ENCODE peak calls at places on chromosomes 2 and 18, in four cellular contexts. A is GM12878, N is heart right ventricle, Y is HL-60. U is an unnamed sample.

GRCh38 chr2:210617732-210618330 is 61.4 kb downstream of the CPS1 start:
- DNase-seq in A (no peak), N (no peak), Y (peak; percentile 4), U (peak; percentile 35)

GRCh38 chr2:164852086-164852485 is 10.5 kb upstream of the COBLL1 start:
- DNase-seq in A (no peak), N (no peak), Y (no peak), U (no peak)

GRCh38 chr2:215356948-215357461 is 45.1 kb downstream of the ATIC start:
- DNase-seq in A (no peak), N (no peak), Y (no peak), U (no peak)

GRCh38 chr18:48095726-48096125 is 165.3 kb upstream of the SMAD2 start:
- DNase-seq in A (no peak), N (no peak), Y (no peak), U (no peak)

GRCh38 chr2:145022671-145023330 is 502.9 kb upstream of the ZEB2 start:
- DNase-seq in A (no peak), N (no peak), Y (no peak), U (no peak)

GRCh38 chr18:811192-812122 is 585 bp downstream of the YES1 start:
- DNase-seq in A (no peak), N (peak; percentile 37), Y (no peak), U (no peak)

GRCh38 chr2:88121678-88122077 is 6.2 kb downstream of the FABP1 start:
- DNase-seq in A (no peak), N (no peak), Y (no peak), U (no peak)

GRCh38 chr2:88234760-88235159 is 64.6 kb downstream of the THNSL2 start:
- DNase-seq in A (no peak), N (no peak), Y (no peak), U (no peak)

GRCh38 chr2:106977707-106978106 is 91.7 kb upstream of the ST6GAL2 start:
- DNase-seq in A (no peak), N (no peak), Y (no peak), U (no peak)

GRCh38 chr2:118855451-118856279 is 8.2 kb upstream of the EN1 start:
- DNase-seq in A (no peak), N (peak; percentile 80), Y (peak; percentile 51), U (peak; percentile 41)

GRCh38 chr2:104599802-104600510 is 254.0 kb upstream of the POU3F3 start:
- DNase-seq in A (no peak), N (no peak), Y (peak; percentile 26), U (no peak)

GRCh38 chr2:8540552-8541055 is 141.3 kb upstream of the ID2 start:
- DNase-seq in A (no peak), N (no peak), Y (no peak), U (no peak)

GRCh38 chr18:41072946-41073345 is 882.1 kb upstream of the PIK3C3 start:
- DNase-seq in A (no peak), N (no peak), Y (no peak), U (no peak)

GRCh38 chr2:175233135-175233719 is 51.7 kb upstream of the ATP5MC3 start:
- DNase-seq in A (no peak), N (no peak), Y (no peak), U (no peak)

GRCh38 chr2:61743004-61743403 is 110.9 kb downstream of the FAM161A start:
- DNase-seq in A (no peak), N (no peak), Y (no peak), U (no peak)

GRCh38 chr2:126627623-126628022 is 28.3 kb upstream of the GYPC start:
- DNase-seq in A (no peak), N (no peak), Y (no peak), U (no peak)
- H3K27ac ChIP-seq in A (no peak overlapping the region), N (no peak overlapping the region), Y (no peak overlapping the region), U (no peak overlapping the region)

DNA sequence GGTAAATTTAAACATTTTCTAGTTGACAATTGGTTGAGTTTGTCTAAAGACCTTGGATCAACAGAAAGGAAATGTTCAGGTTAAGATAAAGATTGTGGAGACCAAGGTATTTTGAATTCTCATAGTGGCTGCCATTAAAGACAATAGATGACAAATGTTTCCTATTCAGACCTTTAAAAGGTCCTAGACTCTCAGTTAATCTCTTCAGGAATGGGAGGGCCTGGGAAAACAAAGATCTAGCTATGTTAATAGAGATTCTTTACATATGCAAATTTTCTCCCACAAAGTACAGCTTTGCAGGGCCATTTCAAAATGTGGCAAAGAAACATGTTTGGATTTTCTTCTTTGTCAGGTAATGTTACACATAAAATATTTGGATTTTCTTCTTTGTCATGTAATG is 403.9 kb downstream of the SPAG16 start:
- DNase-seq in A (no peak), N (no peak), Y (no peak), U (no peak)
- H3K27ac ChIP-seq in A (no peak overlapping the region), N (no peak overlapping the region), Y (no peak overlapping the region), U (no peak overlapping the region)

GRCh38 chr2:40716879-40717278 is 265.0 kb upstream of the SLC8A1 start:
- DNase-seq in A (no peak), N (no peak), Y (no peak), U (no peak)
- H3K27ac ChIP-seq in A (no peak overlapping the region), N (no peak overlapping the region), Y (no peak overlapping the region), U (no peak overlapping the region)

DNA sequence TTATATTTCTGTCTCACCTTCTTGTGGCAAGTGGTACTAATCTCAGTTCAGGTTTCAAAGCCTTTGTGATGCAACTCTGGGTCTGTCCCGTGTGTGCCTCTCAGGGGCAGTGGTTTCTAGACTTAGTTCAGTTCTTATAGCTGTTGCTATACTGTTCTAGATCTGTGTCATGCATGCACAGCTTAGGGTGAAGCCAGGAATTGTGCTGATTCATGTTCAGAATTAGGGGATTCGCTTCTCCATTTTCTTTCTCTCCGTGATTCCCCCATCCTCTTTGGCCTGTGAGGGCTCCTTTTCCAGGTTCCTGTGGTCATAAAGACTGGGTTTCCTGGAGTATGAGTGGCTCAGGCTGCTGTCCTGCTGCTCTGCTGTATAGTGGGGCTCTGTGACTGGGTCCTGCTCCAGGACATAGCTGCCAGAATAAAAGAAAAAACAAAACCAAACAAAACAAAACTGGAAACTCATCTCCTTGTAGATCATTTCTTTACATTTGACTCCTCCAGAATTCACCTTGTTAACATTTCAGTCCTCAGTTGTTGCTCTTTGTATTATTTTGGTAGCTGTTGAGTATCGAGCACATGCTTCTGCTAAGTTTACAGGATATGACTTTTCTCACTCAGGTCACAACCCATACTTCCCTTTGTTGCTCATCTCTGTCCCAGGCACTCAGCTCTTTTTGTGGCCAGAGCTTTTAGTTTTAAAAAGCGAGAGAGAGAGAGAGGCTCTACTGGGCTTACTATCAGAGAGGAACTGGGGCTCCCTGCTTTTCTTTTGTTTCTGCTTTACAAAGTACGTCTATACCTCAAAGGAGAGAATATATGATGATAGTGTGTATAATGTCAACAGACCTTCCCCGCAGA is 34.2 kb downstream of the CERS6 start:
- DNase-seq in A (peak; percentile 92), N (no peak), Y (peak; percentile 53), U (no peak)
- H3K27ac ChIP-seq in A (peak overlapping the region; percentile 99), N (peak overlapping the region; percentile 11), Y (peak overlapping the region; percentile 89), U (no peak overlapping the region)

DNA sequence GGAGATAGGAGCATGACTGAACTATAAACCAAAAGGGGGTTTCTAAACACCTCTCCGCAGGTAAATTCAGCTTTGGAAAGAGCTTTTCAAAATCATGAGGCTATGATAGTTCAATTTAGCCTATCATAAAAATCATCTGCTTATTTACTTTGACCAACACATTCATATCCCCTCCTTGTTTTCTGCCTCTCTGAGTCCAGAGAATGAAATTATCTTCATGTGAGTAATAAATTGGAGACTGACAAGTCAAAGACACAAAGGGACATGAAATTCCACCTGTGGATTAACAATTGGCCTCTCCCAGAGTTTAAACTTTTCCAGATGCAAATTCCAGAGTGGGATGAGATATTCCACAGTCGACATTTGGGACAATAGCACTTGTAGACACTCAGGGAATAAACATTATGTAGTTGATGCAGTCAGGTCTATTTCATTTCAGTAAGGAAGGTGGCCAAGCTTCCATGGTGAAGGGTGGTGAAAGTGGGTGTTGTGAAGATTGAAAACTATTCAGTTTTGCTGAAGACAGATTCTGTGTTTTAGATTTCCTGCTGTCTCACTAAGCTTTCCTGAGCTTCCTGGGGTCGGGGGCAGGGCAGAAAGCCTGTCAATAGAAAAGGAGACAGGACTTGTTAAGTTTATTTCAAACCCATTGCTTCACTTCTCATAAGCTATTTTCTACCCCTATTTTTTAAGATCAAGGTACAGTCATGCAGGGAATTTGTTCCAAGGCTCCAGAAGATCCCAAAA is 84.6 kb downstream of the CDC42EP3 start:
- DNase-seq in A (no peak), N (no peak), Y (no peak), U (no peak)
- H3K27ac ChIP-seq in A (peak overlapping the region; percentile 61), N (no peak overlapping the region), Y (no peak overlapping the region), U (no peak overlapping the region)